ENCODE peak calls at places on chromosome 14, in nine cellular contexts. L is dorsolateral prefrontal cortex; R is fibroblast of lung; O is GM23248; M is CD4-positive, CD25-positive, alpha-beta regulatory T cell; I is right atrium auricular region; H is H9; W is heart right ventricle; Q is hepatocyte. N is an unnamed sample.
A peak's percentile ranks its signal among the peaks of the same experiment; 100 is the strongest.

GRCh38 chr14:33908540-33909223 is 42.2 kb downstream of the EGLN3 start:
- DNase-seq in L (no peak), R (no peak), O (no peak), M (no peak), I (no peak), H (no peak), W (no peak), Q (peak; percentile 23), N (no peak)

GRCh38 chr14:34172477-34173368 is 221.8 kb upstream of the EGLN3 start:
- DNase-seq in L (no peak), R (no peak), O (no peak), M (no peak), I (no peak), H (no peak), W (no peak), Q (no peak), N (no peak)

GRCh38 chr14:56339855-56340701 is 221.9 kb downstream of the PELI2 start:
- DNase-seq in L (peak; percentile 74), R (peak; percentile 93), O (peak; percentile 98), M (peak; percentile 21), I (peak; percentile 91), H (peak; percentile 60), W (peak; percentile 73), Q (peak; percentile 87), N (peak; percentile 97)

GRCh38 chr14:89304972-89305703 is 111.9 kb downstream of the FOXN3 start:
- DNase-seq in L (no peak), R (peak; percentile 80), O (peak; percentile 82), M (peak; percentile 14), I (peak; percentile 67), H (no peak), W (no peak), Q (peak; percentile 37), N (peak; percentile 85)

GRCh38 chr14:94173471-94173884 is 644 bp upstream of the PPP4R4 start:
- DNase-seq in L (no peak), R (no peak), O (no peak), M (no peak), I (no peak), H (no peak), W (no peak), Q (peak; percentile 36), N (no peak)

GRCh38 chr14:93044601-93045000 is 71.1 kb downstream of the ITPK1 start:
- DNase-seq in L (no peak), R (no peak), O (no peak), M (no peak), I (no peak), H (no peak), W (no peak), Q (no peak), N (no peak)

GRCh38 chr14:90624228-90624627 is 192.0 kb downstream of the TTC7B start:
- DNase-seq in L (no peak), R (peak; percentile 68), O (peak; percentile 58), M (no peak), I (peak; percentile 75), H (no peak), W (peak; percentile 30), Q (no peak), N (no peak)

GRCh38 chr14:33210304-33210703 is 271.6 kb downstream of the NPAS3 start:
- DNase-seq in L (no peak), R (peak; percentile 42), O (peak; percentile 41), M (no peak), I (no peak), H (no peak), W (no peak), Q (peak; percentile 38), N (peak; percentile 38)

GRCh38 chr14:65179918-65180724 is 77.8 kb upstream of the MAX start:
- DNase-seq in L (peak; percentile 16), R (peak; percentile 94), O (peak; percentile 94), M (no peak), I (peak; percentile 84), H (no peak), W (no peak), Q (no peak), N (no peak)

GRCh38 chr14:39315859-39316444 is 82.2 kb downstream of the MIA2 start:
- DNase-seq in L (no peak), R (no peak), O (no peak), M (no peak), I (no peak), H (no peak), W (no peak), Q (no peak), N (no peak)

GRCh38 chr14:23572841-23573240 is 5.2 kb upstream of the AP1G2 start:
- DNase-seq in L (no peak), R (no peak), O (no peak), M (no peak), I (no peak), H (no peak), W (no peak), Q (peak; percentile 1), N (no peak)
- H3K27me3 ChIP-seq in L (peaks cover 17% of the 10 kb centered on the region), R (peaks cover 33% of the 10 kb centered on the region), O (peaks cover 37% of the 10 kb centered on the region), M (peaks cover 3% of the 10 kb centered on the region), I (peaks cover 27% of the 10 kb centered on the region), H (peaks cover 7% of the 10 kb centered on the region), W (peaks cover 36% of the 10 kb centered on the region), Q (peaks cover 47% of the 10 kb centered on the region), N (peaks cover 31% of the 10 kb centered on the region)

GRCh38 chr14:97602438-97603117 is 805.4 kb downstream of the VRK1 start:
- DNase-seq in L (no peak), R (no peak), O (no peak), M (peak; percentile 80), I (no peak), H (no peak), W (no peak), Q (no peak), N (no peak)
- H3K27me3 ChIP-seq in L (peaks cover 13% of the 10 kb centered on the region), R (no peaks in the 10 kb centered on the region), O (no peaks in the 10 kb centered on the region), M (no peaks in the 10 kb centered on the region), I (no peaks in the 10 kb centered on the region), H (no peaks in the 10 kb centered on the region), W (no peaks in the 10 kb centered on the region), Q (no peaks in the 10 kb centered on the region), N (no peaks in the 10 kb centered on the region)

GRCh38 chr14:103099733-103100280 is 5.3 kb downstream of the EXOC3L4 start:
- DNase-seq in L (no peak), R (no peak), O (no peak), M (no peak), I (no peak), H (no peak), W (no peak), Q (no peak), N (no peak)
- H3K27me3 ChIP-seq in L (peaks cover 33% of the 10 kb centered on the region), R (peaks cover 28% of the 10 kb centered on the region), O (peaks cover 16% of the 10 kb centered on the region), M (no peaks in the 10 kb centered on the region), I (peaks cover 26% of the 10 kb centered on the region), H (no peaks in the 10 kb centered on the region), W (peaks cover 67% of the 10 kb centered on the region), Q (no peaks in the 10 kb centered on the region), N (peaks cover 35% of the 10 kb centered on the region)

GRCh38 chr14:75190023-75190422 is 13.6 kb upstream of the TMED10 start:
- DNase-seq in L (no peak), R (no peak), O (no peak), M (no peak), I (no peak), H (no peak), W (no peak), Q (no peak), N (no peak)

GRCh38 chr14:75185251-75186040 is 9.0 kb upstream of the TMED10 start:
- DNase-seq in L (no peak), R (no peak), O (no peak), M (no peak), I (no peak), H (no peak), W (no peak), Q (no peak), N (no peak)

GRCh38 chr14:75186953-75187352 is 10.5 kb upstream of the TMED10 start:
- DNase-seq in L (no peak), R (no peak), O (no peak), M (no peak), I (no peak), H (no peak), W (no peak), Q (no peak), N (no peak)

GRCh38 chr14:75191100-75191499 is 14.7 kb upstream of the TMED10 start:
- DNase-seq in L (no peak), R (no peak), O (no peak), M (no peak), I (no peak), H (no peak), W (no peak), Q (no peak), N (no peak)

DNA sequence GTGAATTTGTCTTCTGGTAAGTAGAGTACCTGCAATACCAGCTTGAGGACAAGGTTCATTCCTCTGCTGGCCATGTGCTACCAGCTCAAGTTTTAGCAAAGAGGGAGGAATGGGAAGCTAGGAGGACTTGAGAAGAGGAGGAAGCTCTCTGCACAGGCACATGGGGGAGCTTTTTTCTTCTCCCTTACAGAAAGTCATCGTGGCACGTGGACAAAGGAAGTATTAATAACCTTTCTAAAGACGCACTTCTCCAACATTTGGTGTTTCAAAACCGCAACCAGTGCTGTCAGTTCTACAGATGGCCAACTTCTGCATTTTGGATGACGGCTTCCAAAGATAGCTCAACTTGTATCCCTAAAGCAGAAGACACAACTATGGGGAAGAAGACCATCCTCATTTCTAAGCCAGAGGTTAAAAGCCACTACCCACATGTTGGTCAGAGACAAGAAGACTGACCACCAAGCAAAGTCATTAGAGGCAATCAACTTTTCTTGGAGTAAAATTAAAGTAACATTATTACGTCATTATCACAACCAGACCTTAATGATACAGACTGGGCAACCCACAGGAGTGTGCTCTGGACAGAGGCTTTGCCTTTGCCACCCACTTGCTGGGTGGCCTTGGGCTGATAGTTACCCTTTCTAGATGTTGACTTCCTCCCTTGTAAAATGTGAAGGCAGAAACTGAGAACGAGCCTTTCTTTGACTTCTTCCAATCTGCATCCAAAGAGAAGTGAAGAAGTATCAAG is 12.3 kb upstream of the TMED10 start:
- DNase-seq in L (no peak), R (no peak), O (no peak), M (no peak), I (no peak), H (no peak), W (no peak), Q (no peak), N (no peak)
- H3K27me3 ChIP-seq in L (no peaks in the 10 kb centered on the region), R (no peaks in the 10 kb centered on the region), O (no peaks in the 10 kb centered on the region), M (no peaks in the 10 kb centered on the region), I (no peaks in the 10 kb centered on the region), H (no peaks in the 10 kb centered on the region), W (no peaks in the 10 kb centered on the region), Q (peaks cover 5% of the 10 kb centered on the region), N (no peaks in the 10 kb centered on the region)

GRCh38 chr14:74424606-74425005 is 1.4 kb downstream of the SYNDIG1L start:
- DNase-seq in L (no peak), R (no peak), O (no peak), M (no peak), I (no peak), H (no peak), W (no peak), Q (no peak), N (no peak)
- H3K27me3 ChIP-seq in L (peaks cover 2% of the 10 kb centered on the region), R (peaks cover 19% of the 10 kb centered on the region), O (peaks cover 47% of the 10 kb centered on the region), M (peaks cover 17% of the 10 kb centered on the region), I (no peaks in the 10 kb centered on the region), H (no peaks in the 10 kb centered on the region), W (peaks cover 28% of the 10 kb centered on the region), Q (peaks cover 81% of the 10 kb centered on the region), N (peaks cover 9% of the 10 kb centered on the region)

GRCh38 chr14:97833291-97833690 is 1036.1 kb downstream of the VRK1 start:
- DNase-seq in L (no peak), R (no peak), O (no peak), M (no peak), I (no peak), H (no peak), W (no peak), Q (no peak), N (no peak)
- H3K27me3 ChIP-seq in L (no peaks in the 10 kb centered on the region), R (no peaks in the 10 kb centered on the region), O (no peaks in the 10 kb centered on the region), M (no peaks in the 10 kb centered on the region), I (no peaks in the 10 kb centered on the region), H (no peaks in the 10 kb centered on the region), W (peaks cover 15% of the 10 kb centered on the region), Q (no peaks in the 10 kb centered on the region), N (no peaks in the 10 kb centered on the region)

GRCh38 chr14:100193417-100194357 is 34.2 kb upstream of the DEGS2 start:
- DNase-seq in L (peak; percentile 36), R (no peak), O (no peak), M (no peak), I (no peak), H (no peak), W (no peak), Q (no peak), N (no peak)
- H3K27me3 ChIP-seq in L (no peaks in the 10 kb centered on the region), R (no peaks in the 10 kb centered on the region), O (no peaks in the 10 kb centered on the region), M (no peaks in the 10 kb centered on the region), I (no peaks in the 10 kb centered on the region), H (no peaks in the 10 kb centered on the region), W (no peaks in the 10 kb centered on the region), Q (no peaks in the 10 kb centered on the region), N (no peaks in the 10 kb centered on the region)

N was measured in cardiac muscle cell.